ENCODE peak calls at places on chromosomes 2 and 18, in ten cellular contexts. U, D, Z, J, N, Y, T, P, F and V are unnamed samples.

GRCh38 chr2:19857806-19858205 is 44.0 kb downstream of the TTC32 start:
- DNase-seq in Y (no peak), T (no peak), P (no peak), F (no peak), N (no peak), Z (no peak), U (no peak), J (no peak), D (no peak), V (no peak)

GRCh38 chr2:31378389-31378788 is 36.2 kb downstream of the XDH start:
- DNase-seq in J (no peak), T (no peak), P (no peak), Y (no peak), U (no peak), F (no peak), D (peak; percentile 50), N (no peak), Z (no peak), V (no peak)

GRCh38 chr18:55522011-55522410 is 66.0 kb downstream of the TCF4 start:
- DNase-seq in F (no peak), J (no peak), P (no peak), Y (no peak), T (peak; percentile 45), Z (peak; percentile 14), U (no peak), D (no peak), N (no peak), V (no peak)

GRCh38 chr2:60515751-60516226 is 37.7 kb downstream of the BCL11A start:
- DNase-seq in U (peak; percentile 50), J (no peak), D (no peak), Z (peak; percentile 96), T (peak; percentile 58), F (no peak), Y (peak; percentile 62), N (no peak), P (no peak), V (no peak)

GRCh38 chr2:120722603-120723421 is 12.9 kb upstream of the GLI2 start:
- DNase-seq in Y (no peak), U (no peak), N (no peak), T (no peak), J (no peak), Z (no peak), D (no peak), F (no peak), P (no peak), V (no peak)

GRCh38 chr2:199452991-199453379 is 4.8 kb downstream of the SATB2 start:
- DNase-seq in Y (no peak), P (no peak), Z (no peak), F (no peak), N (no peak), D (no peak), J (no peak), T (no peak), U (no peak), V (no peak)

GRCh38 chr18:65983750-65984149 is 232.9 kb downstream of the CDH7 start:
- DNase-seq in Y (no peak), P (no peak), N (no peak), U (no peak), Z (no peak), D (no peak), F (no peak), T (no peak), J (no peak), V (no peak)

GRCh38 chr18:63439334-63439733 is 17.1 kb upstream of the VPS4B start:
- DNase-seq in D (no peak), U (no peak), Z (peak; percentile 54), F (no peak), Y (peak; percentile 64), T (peak; percentile 69), J (no peak), N (peak; percentile 68), P (no peak), V (peak; percentile 25)

GRCh38 chr2:120910069-120910468 is 174.4 kb downstream of the GLI2 start:
- DNase-seq in Z (no peak), N (no peak), U (no peak), Y (no peak), P (no peak), J (no peak), D (no peak), T (no peak), F (no peak), V (no peak)